ENCODE peak calls at places on chromosomes 2 and 18, in four cellular contexts. I, S, U and C are unnamed samples.

GRCh38 chr2:77268626-77269025 is 253.6 kb downstream of the LRRTM4 start:
- DNase-seq in I (no peak), S (no peak), U (peak), C (no peak)

GRCh38 chr2:237861875-237862527 is 2.6 kb downstream of the RAMP1 start:
- DNase-seq in I (peak), S (no peak), U (no peak), C (no peak)

GRCh38 chr2:223055836-223056235 is 3.8 kb downstream of the KCNE4 start:
- DNase-seq in I (no peak), S (no peak), U (no peak), C (no peak)

GRCh38 chr18:65737346-65737745 is 13.5 kb upstream of the CDH7 start:
- DNase-seq in I (no peak), S (no peak), U (no peak), C (no peak)

GRCh38 chr2:152320166-152320565 is 14.8 kb upstream of the FMNL2 start:
- DNase-seq in I (peak), S (no peak), U (peak), C (no peak)

GRCh38 chr18:63186934-63187574 is 132.5 kb downstream of the BCL2 start:
- DNase-seq in I (no peak), S (no peak), U (no peak), C (no peak)

GRCh38 chr2:122563781-122564180 is 808.3 kb downstream of the TSN start:
- DNase-seq in I (no peak), S (no peak), U (no peak), C (no peak)

GRCh38 chr2:170923799-170924198 is 5.3 kb upstream of the GORASP2 start:
- DNase-seq in I (no peak), S (no peak), U (no peak), C (no peak)

GRCh38 chr2:226760412-226761194 is 39.0 kb downstream of the IRS1 start:
- DNase-seq in I (peak), S (peak), U (peak), C (no peak)

GRCh38 chr2:129281761-129282160 is 697.7 kb upstream of the RAB6C start:
- DNase-seq in I (no peak), S (no peak), U (no peak), C (no peak)

GRCh38 chr18:6741786-6742185 is 12.3 kb downstream of the ARHGAP28 start:
- DNase-seq in I (no peak), S (no peak), U (no peak), C (no peak)

GRCh38 chr18:34884456-34884855 is 156.8 kb upstream of the MAPRE2 start:
- DNase-seq in I (no peak), S (no peak), U (no peak), C (no peak)

GRCh38 chr2:236776695-236777251 is 207.1 kb downstream of the ACKR3 start:
- DNase-seq in I (peak), S (peak), U (peak), C (no peak)

GRCh38 chr2:220394433-220394832 is 767.0 kb downstream of the SLC4A3 start:
- DNase-seq in I (peak), S (peak), U (peak), C (no peak)

GRCh38 chr2:32427672-32428622 is 71.1 kb downstream of the BIRC6 start:
- DNase-seq in I (no peak), S (no peak), U (no peak), C (no peak)

GRCh38 chr2:41197781-41198180 is 745.9 kb upstream of the SLC8A1 start:
- DNase-seq in I (peak), S (peak), U (peak), C (no peak)

GRCh38 chr18:36648803-36649202 is 180.0 kb downstream of the TPGS2 start:
- DNase-seq in I (no peak), S (no peak), U (no peak), C (no peak)

GRCh38 chr2:26941486-26941885 is 29.0 kb upstream of the MAPRE3 start:
- DNase-seq in I (peak), S (peak), U (no peak), C (no peak)

GRCh38 chr2:104844813-104845551 is 8.9 kb upstream of the POU3F3 start:
- DNase-seq in I (no peak), S (no peak), U (no peak), C (no peak)

GRCh38 chr2:29084561-29084960 is 10.2 kb upstream of the PCARE start:
- DNase-seq in I (no peak), S (no peak), U (no peak), C (no peak)

GRCh38 chr2:38535745-38536506 is 66.8 kb downstream of the HNRNPLL start:
- DNase-seq in I (peak), S (peak), U (peak), C (peak)

GRCh38 chr2:241095594-241096290 is 6.3 kb downstream of the MTERF4 start:
- DNase-seq in I (no peak), S (no peak), U (no peak), C (peak)

GRCh38 chr18:74468547-74469014 is 11.5 kb upstream of the DIPK1C start:
- DNase-seq in I (peak), S (peak), U (no peak), C (no peak)

GRCh38 chr18:27378396-27379094 is 193.4 kb upstream of the CHST9 start:
- DNase-seq in I (peak), S (peak), U (no peak), C (no peak)

GRCh38 chr2:144587306-144587705 is 67.4 kb upstream of the ZEB2 start:
- DNase-seq in I (no peak), S (no peak), U (no peak), C (no peak)

GRCh38 chr18:79918089-79919011 is 33.1 kb downstream of the SLC66A2 start:
- DNase-seq in I (no peak), S (no peak), U (no peak), C (peak)

GRCh38 chr2:174662459-174662858 is 64.9 kb upstream of the WIPF1 start:
- DNase-seq in I (peak), S (peak), U (peak), C (no peak)

GRCh38 chr18:76589866-76590265 is 94.8 kb upstream of the ZNF516 start:
- DNase-seq in I (no peak), S (no peak), U (no peak), C (no peak)

GRCh38 chr2:198296665-198297308 is 492.4 kb downstream of the PLCL1 start:
- DNase-seq in I (peak), S (peak), U (peak), C (no peak)

GRCh38 chr2:20755132-20755800 is 67.6 kb downstream of the LDAH start:
- DNase-seq in I (no peak), S (no peak), U (peak), C (no peak)

GRCh38 chr2:61193670-61194561 is 31.9 kb downstream of the C2orf74 start:
- DNase-seq in I (peak), S (peak), U (no peak), C (no peak)

GRCh38 chr2:29006092-29006985 is 25.2 kb downstream of the TOGARAM2 start:
- DNase-seq in I (no peak), S (no peak), U (no peak), C (no peak)

GRCh38 chr2:113028112-113028511 is 22.9 kb downstream of the IL36A start:
- DNase-seq in I (no peak), S (no peak), U (no peak), C (no peak)